ENCODE peak calls at places on chromosomes 4 and X, in six cellular contexts. K is cortex of kidney; A is activated gamma-delta T cell treated with Interleukin-2 at 50 U/mL for 16 hours; Z is dermis blood vessel endothelial cell; B is activated CD4-positive, alpha-beta T cell treated with anti-CD3 and anti-CD28 coated beads for 1 hour; J is tibial nerve. R is an unnamed sample.

GRCh38 chr4:181234951-181235350 is 1008.3 kb upstream of the TENM3 start:
- DNase-seq in K (no peak), A (no peak), Z (no peak), B (no peak), J (no peak), R (no peak)

GRCh38 chr4:173301518-173302201 is 32.5 kb downstream of the HMGB2 start:
- DNase-seq in K (no peak), A (no peak), Z (peak), B (no peak), J (no peak), R (no peak)

GRCh38 chrX:138691186-138691585 is 20.3 kb downstream of the FGF13 start:
- DNase-seq in K (no peak), A (no peak), Z (no peak), B (no peak), J (no peak), R (no peak)

GRCh38 chrX:139823806-139824205 is 109.0 kb downstream of the ATP11C start:
- DNase-seq in K (no peak), A (no peak), Z (no peak), B (no peak), J (no peak), R (no peak)

GRCh38 chr4:6372649-6373525 is 99.5 kb downstream of the PPP2R2C start:
- DNase-seq in K (no peak), A (no peak), Z (peak), B (no peak), J (no peak), R (no peak)

GRCh38 chrX:133645977-133646750 is 230.9 kb upstream of the GPC4 start:
- DNase-seq in K (no peak), A (no peak), Z (no peak), B (no peak), J (no peak), R (no peak)

GRCh38 chr4:55475394-55476243 is 71.1 kb downstream of the CLOCK start:
- DNase-seq in K (no peak), A (no peak), Z (peak), B (no peak), J (no peak), R (no peak)

GRCh38 chr4:48360285-48360965 is 19.1 kb downstream of the SLAIN2 start:
- DNase-seq in K (no peak), A (no peak), Z (peak), B (no peak), J (no peak), R (no peak)

GRCh38 chrX:24355095-24355494 is 5.3 kb upstream of the SUPT20HL1 start:
- DNase-seq in K (no peak), A (no peak), Z (peak), B (no peak), J (no peak), R (no peak)

GRCh38 chr4:24743931-24744330 is 51.4 kb upstream of the SOD3 start:
- DNase-seq in K (no peak), A (no peak), Z (no peak), B (no peak), J (no peak), R (no peak)

GRCh38 chr4:76723916-76724315 is 174.0 kb downstream of the SOWAHB start:
- DNase-seq in K (no peak), A (no peak), Z (no peak), B (no peak), J (no peak), R (no peak)

GRCh38 chr4:112031712-112032328 is 113.4 kb upstream of the FAM241A start:
- DNase-seq in K (no peak), A (no peak), Z (peak), B (no peak), J (no peak), R (no peak)

GRCh38 chrX:133911816-133912495 is 73.4 kb downstream of the GPC3 start:
- DNase-seq in K (no peak), A (no peak), Z (no peak), B (no peak), J (no peak), R (no peak)

GRCh38 chr4:154741877-154742851 is 1.6 kb upstream of the LRAT start:
- DNase-seq in K (no peak), A (no peak), Z (no peak), B (no peak), J (no peak), R (no peak)

GRCh38 chr4:171612907-171613306 is 200.3 kb upstream of the GALNTL6 start:
- DNase-seq in K (no peak), A (no peak), Z (no peak), B (no peak), J (no peak), R (no peak)

GRCh38 chr4:147865926-147866325 is 134.0 kb downstream of the ARHGAP10 start:
- DNase-seq in K (no peak), A (no peak), Z (peak), B (no peak), J (no peak), R (no peak)

GRCh38 chrX:139106111-139106510 is 394.6 kb upstream of the FGF13 start:
- DNase-seq in K (no peak), A (no peak), Z (no peak), B (no peak), J (no peak), R (no peak)

GRCh38 chr4:186104114-186104894 is at the start of gene FAM149A:
- DNase-seq in K (no peak), A (peak), Z (no peak), B (peak), J (no peak), R (peak)

GRCh38 chrX:105495376-105495775 is 274.9 kb upstream of the TEX13A start:
- DNase-seq in K (no peak), A (no peak), Z (no peak), B (no peak), J (no peak), R (no peak)

GRCh38 chr4:120052840-120053239 is 13.8 kb downstream of the MAD2L1 start:
- DNase-seq in K (no peak), A (no peak), Z (peak), B (no peak), J (peak), R (peak)

GRCh38 chrX:94454606-94455005 is 780.6 kb downstream of the FAM133A start:
- DNase-seq in K (no peak), A (no peak), Z (no peak), B (no peak), J (no peak), R (no peak)

GRCh38 chr4:119667802-119668201 is 39.2 kb upstream of the PDE5A start:
- DNase-seq in K (no peak), A (no peak), Z (no peak), B (no peak), J (no peak), R (no peak)

GRCh38 chrX:123169247-123169901 is 14.7 kb upstream of the GRIA3 start:
- DNase-seq in K (no peak), A (no peak), Z (no peak), B (no peak), J (no peak), R (no peak)

GRCh38 chr4:189046642-189047041 is 894.0 kb upstream of the FRG1 start:
- DNase-seq in K (no peak), A (no peak), Z (peak), B (no peak), J (no peak), R (no peak)

GRCh38 chrX:12973561-12974216 is 1.2 kb upstream of the TMSB4X start:
- DNase-seq in K (no peak), A (peak), Z (no peak), B (peak), J (no peak), R (peak)

GRCh38 chrX:44580466-44580865 is 37.8 kb upstream of the FUNDC1 start:
- DNase-seq in K (no peak), A (no peak), Z (no peak), B (no peak), J (no peak), R (no peak)

GRCh38 chr4:104490096-104490769 is 4.5 kb downstream of the CXXC4 start:
- DNase-seq in K (no peak), A (no peak), Z (no peak), B (no peak), J (no peak), R (peak)

GRCh38 chr4:95304898-95305297 is 243.9 kb downstream of the UNC5C start:
- DNase-seq in K (no peak), A (no peak), Z (no peak), B (no peak), J (no peak), R (no peak)

GRCh38 chrX:38618152-38618551 is 56.8 kb downstream of the TSPAN7 start:
- DNase-seq in K (no peak), A (no peak), Z (no peak), B (no peak), J (no peak), R (no peak)